ENCODE peak calls at places on chromosomes 4 and X, in nine cellular contexts. V is heart right ventricle; R is prostate gland; Q is activated naive CD8-positive, alpha-beta T cell treated with anti-CD3 and anti-CD28 coated beads for 36 hours; C is activated CD4-positive, alpha-beta memory T cell treated with anti-CD3 and anti-CD28 coated beads for 36 hours; F is GM18507; M is A172; W is stimulated activated CD4-positive, alpha-beta T cell treated with anti-CD3 and anti-CD28 coated beads, TNF-alpha, amount 100 ng/mL, for 24 hours; J is endothelial cell. L is an unnamed sample.

GRCh38 chr4:59535541-59535940 is 1664.6 kb upstream of the ADGRL3 start:
- DNase-seq in V (no peak), R (no peak), Q (no peak), C (no peak), F (no peak), M (no peak), W (no peak), J (no peak), L (no peak)

GRCh38 chrX:17737707-17738001 is 361 bp downstream of the SCML1 start:
- DNase-seq in V (no peak), R (no peak), Q (peak), C (peak), F (no peak), M (no peak), W (no peak), J (no peak), L (no peak)

GRCh38 chrX:33906971-33907370 is 225.1 kb downstream of the FAM47A start:
- DNase-seq in V (no peak), R (no peak), Q (no peak), C (no peak), F (no peak), M (no peak), W (no peak), J (no peak), L (no peak)

GRCh38 chr4:177077095-177077494 is 232.6 kb upstream of the NEIL3 start:
- DNase-seq in V (no peak), R (no peak), Q (no peak), C (no peak), F (no peak), M (no peak), W (no peak), J (no peak), L (no peak)

GRCh38 chr4:5629542-5629941 is 78.8 kb downstream of the EVC2 start:
- DNase-seq in V (no peak), R (no peak), Q (no peak), C (no peak), F (no peak), M (no peak), W (no peak), J (no peak), L (no peak)

GRCh38 chr4:49217492-49217891 is 231.4 kb downstream of the CWH43 start:
- DNase-seq in V (no peak), R (no peak), Q (no peak), C (no peak), F (no peak), M (no peak), W (no peak), J (no peak), L (no peak)

GRCh38 chr4:147984065-147984777 is 252.3 kb downstream of the ARHGAP10 start:
- DNase-seq in V (peak), R (no peak), Q (peak), C (peak), F (no peak), M (peak), W (no peak), J (peak), L (peak)

GRCh38 chr4:26256016-26256415 is 64.8 kb upstream of the RBPJ start:
- DNase-seq in V (no peak), R (no peak), Q (no peak), C (no peak), F (no peak), M (no peak), W (no peak), J (no peak), L (peak)

GRCh38 chr4:56099378-56099786 is 150.6 kb downstream of the CEP135 start:
- DNase-seq in V (no peak), R (no peak), Q (no peak), C (no peak), F (no peak), M (peak), W (no peak), J (no peak), L (no peak)

GRCh38 chrX:85365370-85365995 is 14.0 kb downstream of the POF1B start:
- DNase-seq in V (no peak), R (no peak), Q (no peak), C (no peak), F (no peak), M (no peak), W (no peak), J (peak), L (no peak)

GRCh38 chr4:140095694-140096482 is 58.1 kb downstream of the MAML3 start:
- DNase-seq in V (peak), R (no peak), Q (peak), C (peak), F (no peak), M (peak), W (peak), J (no peak), L (no peak)

L was measured in fibroblast of the conjunctiva.